ENCODE peak calls at places on chromosomes 5 and 9, in four cellular contexts. G, W, A and Y are unnamed samples. For H3K36me3, the result is how much of the 10 kb centered on the place peaks cover.

GRCh38 chr5:90015584-90016018 is 394.0 kb downstream of the CETN3 start:
- DNase-seq in G (no peak), W (no peak), A (no peak), Y (no peak)

GRCh38 chr5:149559712-149560111 is 8.5 kb upstream of the CSNK1A1 start:
- DNase-seq in A (no peak), W (no peak), G (no peak), Y (no peak)

GRCh38 chr5:39422036-39422606 is 2.7 kb downstream of the DAB2 start:
- DNase-seq in A (no peak), G (no peak), W (no peak), Y (no peak)

GRCh38 chr5:170097934-170098333 is 7.8 kb upstream of the FOXI1 start:
- DNase-seq in A (no peak), G (no peak), W (no peak), Y (no peak)

GRCh38 chr9:125977223-125977622 is 230.1 kb downstream of the PBX3 start:
- DNase-seq in A (no peak), G (no peak), W (no peak), Y (no peak)

GRCh38 chr5:169970334-169970733 is 10.0 kb downstream of the INSYN2B start:
- DNase-seq in G (no peak), A (no peak), W (no peak), Y (no peak)

GRCh38 chr5:132321109-132321721 is 27.0 kb downstream of the SLC22A4 start:
- DNase-seq in G (no peak), W (no peak), A (no peak), Y (no peak)

GRCh38 chr5:151051931-151052608 is 28.8 kb downstream of the TNIP1 start:
- DNase-seq in W (peak), G (no peak), A (no peak), Y (no peak)

GRCh38 chr9:95459867-95460626 is 56.7 kb downstream of the PTCH1 start:
- DNase-seq in A (no peak), W (no peak), G (no peak), Y (no peak)

GRCh38 chr5:34957857-34958690 is 28.7 kb downstream of the DNAJC21 start:
- DNase-seq in A (peak), G (no peak), W (no peak), Y (no peak)

GRCh38 chr5:141864371-141865370 is 13.5 kb downstream of the PCDH1 start:
- DNase-seq in G (no peak), A (no peak), W (no peak), Y (no peak)

GRCh38 chr9:130898552-130898852 is 1.9 kb upstream of the QRFP start:
- DNase-seq in W (no peak), G (no peak), A (no peak), Y (no peak)

GRCh38 chr9:133102190-133103021 is 18.6 kb downstream of the RALGDS start:
- DNase-seq in A (no peak), W (no peak), G (no peak), Y (no peak)

GRCh38 chr5:78591972-78592700 is 56.4 kb downstream of the LHFPL2 start:
- DNase-seq in W (no peak), A (no peak), G (no peak), Y (no peak)

GRCh38 chr9:132651259-132651658 is 18.5 kb downstream of the DDX31 start:
- DNase-seq in A (no peak), G (no peak), W (no peak), Y (no peak)

GRCh38 chr9:23319092-23319491 is 506.9 kb downstream of the ELAVL2 start:
- DNase-seq in W (no peak), A (no peak), G (no peak), Y (no peak)

GRCh38 chr9:80873861-80874260 is 815.5 kb downstream of the TLE1 start:
- DNase-seq in W (no peak), A (no peak), G (no peak), Y (no peak)

GRCh38 chr5:37553720-37554402 is 174.7 kb downstream of the WDR70 start:
- DNase-seq in G (no peak), A (no peak), W (no peak), Y (no peak)

GRCh38 chr5:72032769-72033168 is 74.5 kb upstream of the MAP1B start:
- DNase-seq in A (no peak), G (no peak), W (no peak), Y (no peak)

GRCh38 chr9:128838338-128838737 is 8.7 kb upstream of the SPOUT1 start:
- DNase-seq in W (no peak), A (no peak), G (no peak), Y (no peak)

GRCh38 chr9:95075700-95076099 is 241.8 kb downstream of the FANCC start:
- DNase-seq in A (no peak), G (no peak), W (no peak), Y (no peak)

GRCh38 chr9:123438321-123438720 is 82.3 kb downstream of the CRB2 start:
- DNase-seq in A (no peak), G (no peak), W (no peak), Y (no peak)

GRCh38 chr9:1495684-1496083 is 445.5 kb downstream of the DMRT2 start:
- DNase-seq in G (no peak), A (no peak), W (no peak), Y (no peak)

GRCh38 chr9:72315089-72315509 is 49.9 kb downstream of the ZFAND5 start:
- DNase-seq in G (no peak), A (no peak), W (peak), Y (no peak)

GRCh38 chr9:90631964-90632363 is 10.7 kb downstream of the DIRAS2 start:
- DNase-seq in W (no peak), G (no peak), A (no peak), Y (no peak)

GRCh38 chr9:18909140-18910018 is 123.6 kb downstream of the SAXO1 start:
- DNase-seq in W (no peak), G (no peak), A (no peak), Y (no peak)

GRCh38 chr5:67520161-67520886 is 323.7 kb upstream of the CD180 start:
- DNase-seq in W (no peak), G (no peak), A (no peak), Y (no peak)

GRCh38 chr5:38853753-38854470 is 8.1 kb downstream of the OSMR start:
- DNase-seq in G (peak), A (no peak), W (no peak), Y (no peak)

GRCh38 chr9:97990259-97990658 is 7.1 kb downstream of the ANP32B start:
- DNase-seq in G (no peak), A (no peak), W (no peak), Y (no peak)

GRCh38 chr5:140355551-140355950 is 4.4 kb upstream of the SLC4A9 start:
- DNase-seq in G (no peak), W (no peak), A (no peak), Y (no peak)

GRCh38 chr5:52948418-52949076 is 40.6 kb upstream of the ITGA2 start:
- DNase-seq in W (peak), G (peak), A (peak), Y (no peak)

GRCh38 chr5:151095341-151096000 is 14.6 kb upstream of the TNIP1 start:
- DNase-seq in G (no peak), A (no peak), W (peak), Y (no peak)

GRCh38 chr5:180790020-180790419 is 12.6 kb downstream of the MGAT1 start:
- DNase-seq in A (no peak), G (no peak), W (no peak), Y (no peak)

GRCh38 chr5:73233461-73234151 is 60.6 kb downstream of the TMEM174 start:
- DNase-seq in A (no peak), W (no peak), G (no peak), Y (no peak)

GRCh38 chr5:174570662-174571061 is 153.7 kb upstream of the MSX2 start:
- DNase-seq in W (no peak), G (no peak), A (no peak), Y (no peak)

GRCh38 chr5:154611341-154611767 is 133.3 kb upstream of the HAND1 start:
- DNase-seq in W (no peak), A (no peak), G (no peak), Y (no peak)

DNA sequence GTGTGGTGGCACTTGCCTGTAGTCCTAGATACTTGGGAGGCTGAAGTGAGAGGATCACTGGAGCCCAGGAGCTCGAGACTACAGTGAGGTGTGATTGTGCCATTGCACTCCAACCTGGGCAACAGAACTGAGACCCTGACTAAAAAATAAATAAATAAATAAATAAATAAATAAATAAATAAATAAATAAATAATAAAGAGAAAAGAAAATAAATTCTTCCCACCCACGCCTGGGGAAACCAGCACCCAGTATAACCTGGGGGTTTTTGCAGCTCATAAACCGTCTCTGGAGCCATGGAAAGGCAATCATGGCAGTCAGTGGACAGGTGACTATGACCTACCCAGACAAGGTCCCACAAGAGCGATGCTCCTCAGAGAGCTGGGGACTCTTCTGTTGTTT is 7.9 kb downstream of the WNT8A start:
- DNase-seq in A (no peak), W (no peak), G (no peak), Y (no peak)
- H3K4me3 ChIP-seq in A (no peak), W (no peak), G (no peak), Y (no peak)

GRCh38 chr9:33465596-33466564 is 7.8 kb downstream of the NOL6 start:
- DNase-seq in W (no peak), G (no peak), A (no peak), Y (no peak)

GRCh38 chr9:33468215-33468730 is 5.5 kb downstream of the NOL6 start:
- DNase-seq in W (no peak), G (no peak), A (no peak), Y (no peak)

GRCh38 chr9:33467526-33467925 is 6.2 kb downstream of the NOL6 start:
- DNase-seq in W (no peak), G (no peak), A (no peak), Y (no peak)

GRCh38 chr9:33465096-33465495 is 8.6 kb downstream of the NOL6 start:
- DNase-seq in G (no peak), A (no peak), W (no peak), Y (no peak)

GRCh38 chr9:33466565-33467495 is 6.9 kb downstream of the NOL6 start:
- DNase-seq in G (no peak), A (no peak), W (peak), Y (no peak)
- H3K36me3 ChIP-seq in G (half or more), A (under half), W (half or more), Y (half or more)

DNA sequence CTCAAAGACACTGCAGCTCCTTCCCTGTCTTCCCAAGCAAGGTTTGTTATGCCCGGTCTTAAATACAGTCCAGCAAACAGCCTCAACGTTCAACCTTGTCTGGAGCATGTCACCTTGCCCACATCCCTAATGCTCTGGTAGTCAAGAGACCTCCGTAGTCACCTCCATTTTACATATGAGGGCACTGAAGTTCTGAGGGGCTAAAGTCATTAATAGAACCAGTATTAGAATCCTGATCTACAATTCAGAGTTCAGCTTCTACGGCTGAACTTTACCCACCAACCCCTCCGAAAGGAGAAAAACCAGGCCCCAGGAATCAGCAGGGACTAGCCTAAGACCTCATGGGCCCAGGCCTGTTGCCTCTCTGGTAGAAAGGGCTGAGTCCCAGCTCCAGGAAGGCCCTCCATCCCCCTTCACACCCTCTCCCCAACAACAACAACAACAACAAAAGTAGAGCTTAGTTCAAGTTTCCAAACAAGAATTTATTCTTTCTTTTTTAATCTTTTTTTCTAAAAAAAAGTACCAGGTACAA is 795 bp upstream of the STOML2 start:
- DNase-seq in A (no peak), W (no peak), G (no peak), Y (no peak)
- H3K4me3 ChIP-seq in A (peak), W (no peak), G (peak), Y (peak)

GRCh38 chr9:2815661-2816060 is 28.2 kb downstream of the PUM3 start:
- DNase-seq in A (no peak), G (no peak), W (no peak), Y (no peak)

GRCh38 chr9:2819165-2819564 is 24.7 kb downstream of the PUM3 start:
- DNase-seq in A (no peak), G (no peak), W (no peak), Y (no peak)

GRCh38 chr9:2817987-2818386 is 25.9 kb downstream of the PUM3 start:
- DNase-seq in W (peak), G (no peak), A (no peak), Y (no peak)

GRCh38 chr9:2818486-2819121 is 25.3 kb downstream of the PUM3 start:
- DNase-seq in A (no peak), W (no peak), G (no peak), Y (no peak)

DNA sequence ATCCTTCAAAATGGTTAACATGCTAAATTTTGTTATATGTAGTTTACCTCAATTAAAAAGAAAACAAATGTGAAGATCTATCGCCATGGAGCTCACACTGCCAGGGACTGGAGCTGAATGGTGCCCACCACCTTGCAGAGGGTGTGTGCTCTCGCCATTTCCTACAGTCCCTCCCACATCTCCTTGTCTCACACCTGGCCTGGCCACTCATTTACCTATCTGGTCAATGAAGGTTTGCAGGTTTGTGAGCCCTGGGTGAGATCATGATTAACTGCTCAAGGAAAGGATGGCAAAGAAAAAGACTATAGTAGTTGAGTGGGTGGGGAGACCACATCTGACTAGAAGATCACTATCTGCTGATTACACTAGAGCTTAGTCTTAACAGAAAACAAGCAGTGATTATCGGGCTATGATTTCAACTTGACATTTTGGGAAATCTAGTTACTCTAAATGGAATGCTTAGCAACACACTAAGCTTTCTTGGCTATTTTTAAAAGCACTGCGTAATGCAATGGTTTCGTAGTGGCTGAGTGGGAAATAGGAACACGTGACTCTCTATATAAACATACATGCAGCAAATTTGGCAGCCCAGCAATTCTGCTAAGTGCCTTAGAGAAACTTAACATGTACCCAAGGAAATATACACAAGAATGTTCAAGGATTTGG is 27.3 kb downstream of the PUM3 start:
- DNase-seq in A (no peak), W (peak), G (no peak), Y (peak)
- H3K36me3 ChIP-seq in A (under half), W (under half), G (half or more), Y (under half)

GRCh38 chr5:119339965-119340364 is 15.9 kb upstream of the TNFAIP8 start:
- DNase-seq in W (no peak), G (no peak), A (no peak), Y (no peak)
- H3K4me3 ChIP-seq in W (no peak), G (no peak), A (no peak), Y (no peak)

DNA sequence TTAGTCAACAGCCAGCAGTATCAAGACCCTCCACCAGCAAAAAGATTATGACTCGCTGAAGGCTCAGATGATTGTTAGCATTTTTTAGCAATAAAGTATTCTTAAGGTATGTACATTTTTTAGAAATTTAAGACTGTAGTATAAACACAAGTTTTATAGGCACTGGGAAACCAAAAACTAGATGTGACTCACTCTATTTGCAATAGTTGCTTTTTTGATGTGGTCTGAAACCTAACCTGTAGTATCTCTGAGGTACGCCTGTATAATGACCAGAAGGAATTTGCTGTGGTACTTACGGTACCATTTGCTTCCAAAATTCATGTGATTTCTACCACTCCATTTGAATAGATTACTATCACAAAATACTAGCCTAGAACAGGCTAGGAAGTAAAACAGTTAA is 60.8 kb downstream of the WDR41 start:
- DNase-seq in A (no peak), W (no peak), G (no peak), Y (no peak)
- H3K36me3 ChIP-seq in A (under half), W (under half), G (under half), Y (under half)

GRCh38 chr5:171421331-171422262 is 2.1 kb downstream of the FGF18 start:
- DNase-seq in G (no peak), W (no peak), A (no peak), Y (no peak)
- H3K4me3 ChIP-seq in G (no peak), W (no peak), A (no peak), Y (peak)